ENCODE peak calls at places on chromosome 11, in seven cellular contexts. V is cardiac muscle cell, R is HFFc6, O is lower lobe of right lung, M is Panc1, E is spleen, J is WTC11. F is an unnamed sample.

GRCh38 chr11:59207988-59208432 is 4.7 kb downstream of the MPEG1 start:
- DNase-seq in V (peak), R (peak), O (no peak), M (peak), E (no peak), J (peak), F (peak)

GRCh38 chr11:74474316-74474715 is 7.0 kb upstream of the KCNE3 start:
- DNase-seq in V (no peak), R (no peak), O (no peak), M (no peak), E (no peak), J (no peak), F (no peak)

GRCh38 chr11:76148941-76149613 is 57.2 kb downstream of the WNT11 start:
- DNase-seq in V (no peak), R (no peak), O (no peak), M (no peak), E (no peak), J (no peak), F (no peak)

GRCh38 chr11:116851631-116852030 is 14.2 kb upstream of the APOA1 start:
- DNase-seq in V (no peak), R (no peak), O (peak), M (no peak), E (peak), J (no peak), F (no peak)

GRCh38 chr11:95512682-95513081 is 276.9 kb downstream of the FAM76B start:
- DNase-seq in V (no peak), R (peak), O (no peak), M (no peak), E (no peak), J (no peak), F (no peak)

GRCh38 chr11:70467196-70468085 is 69.1 kb downstream of the CTTN start:
- DNase-seq in V (peak), R (peak), O (peak), M (peak), E (peak), J (peak), F (peak)

GRCh38 chr11:71947498-71947897 is 18.7 kb downstream of the RNF121 start:
- DNase-seq in V (no peak), R (no peak), O (no peak), M (no peak), E (no peak), J (no peak), F (no peak)

GRCh38 chr11:126702987-126703386 is 297.6 kb downstream of the KIRREL3 start:
- DNase-seq in V (peak), R (no peak), O (no peak), M (no peak), E (no peak), J (no peak), F (no peak)

GRCh38 chr11:61841636-61842332 is 13.7 kb downstream of the FADS2 start:
- DNase-seq in V (no peak), R (no peak), O (no peak), M (no peak), E (peak), J (no peak), F (no peak)

GRCh38 chr11:65218446-65218845 is 36.7 kb downstream of the CAPN1 start:
- DNase-seq in V (no peak), R (no peak), O (no peak), M (no peak), E (peak), J (no peak), F (no peak)

GRCh38 chr11:65781962-65782815 is 1.4 kb upstream of the AP5B1 start:
- DNase-seq in V (no peak), R (no peak), O (no peak), M (no peak), E (peak), J (no peak), F (no peak)

GRCh38 chr11:102989379-102990047 is 34.0 kb upstream of the MMP13 start:
- DNase-seq in V (no peak), R (peak), O (no peak), M (no peak), E (no peak), J (no peak), F (no peak)

DNA sequence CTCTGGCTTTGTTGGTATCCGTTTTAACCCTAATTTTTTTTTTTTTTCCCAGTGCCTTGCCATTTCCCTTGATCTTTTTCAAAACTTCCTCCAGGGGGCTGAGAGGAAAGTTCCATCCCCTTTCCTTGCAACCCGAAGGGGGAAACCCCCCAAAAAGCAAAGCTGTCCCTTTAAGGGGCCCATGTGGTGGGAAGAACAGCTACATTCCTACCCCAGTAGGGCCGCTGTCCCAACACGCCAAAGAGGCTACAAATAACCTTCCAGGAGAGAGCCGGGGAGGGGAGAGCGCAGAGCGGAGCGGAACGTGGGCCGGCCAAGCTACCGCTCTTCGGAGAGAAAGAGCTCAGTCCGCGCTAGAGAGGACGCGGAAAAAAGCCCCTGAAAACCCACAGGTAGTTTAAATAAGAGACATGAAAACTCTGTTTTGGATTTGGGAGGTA is 1.7 kb downstream of the LRP4 start:
- DNase-seq in V (peak), R (peak), O (no peak), M (no peak), E (no peak), J (peak), F (peak)
- TF ChIP-seq CTCF in V (peak), R (peak), O (no peak), M (peak), E (no peak), J (no peak), F (no peak)

GRCh38 chr11:93251922-93252321 is 54.1 kb upstream of the SLC36A4 start:
- DNase-seq in V (no peak), R (no peak), O (no peak), M (no peak), E (no peak), J (no peak), F (no peak)
- TF ChIP-seq CTCF in V (no peak), R (no peak), O (no peak), M (no peak), E (no peak), J (no peak), F (no peak)

GRCh38 chr11:128316541-128317206 is 270.7 kb downstream of the ETS1 start:
- DNase-seq in V (no peak), R (no peak), O (no peak), M (no peak), E (no peak), J (no peak), F (no peak)

GRCh38 chr11:128318856-128319474 is 268.4 kb downstream of the ETS1 start:
- DNase-seq in V (no peak), R (no peak), O (no peak), M (no peak), E (no peak), J (no peak), F (peak)

GRCh38 chr11:128311742-128312719 is 275.3 kb downstream of the ETS1 start:
- DNase-seq in V (no peak), R (no peak), O (no peak), M (no peak), E (no peak), J (no peak), F (no peak)

GRCh38 chr11:128313931-128314330 is 273.4 kb downstream of the ETS1 start:
- DNase-seq in V (no peak), R (no peak), O (no peak), M (no peak), E (no peak), J (no peak), F (no peak)

GRCh38 chr11:128315933-128316332 is 271.4 kb downstream of the ETS1 start:
- DNase-seq in V (no peak), R (no peak), O (no peak), M (no peak), E (no peak), J (no peak), F (no peak)
- TF ChIP-seq CTCF in V (no peak), R (no peak), O (no peak), M (no peak), E (no peak), J (no peak), F (no peak)

DNA sequence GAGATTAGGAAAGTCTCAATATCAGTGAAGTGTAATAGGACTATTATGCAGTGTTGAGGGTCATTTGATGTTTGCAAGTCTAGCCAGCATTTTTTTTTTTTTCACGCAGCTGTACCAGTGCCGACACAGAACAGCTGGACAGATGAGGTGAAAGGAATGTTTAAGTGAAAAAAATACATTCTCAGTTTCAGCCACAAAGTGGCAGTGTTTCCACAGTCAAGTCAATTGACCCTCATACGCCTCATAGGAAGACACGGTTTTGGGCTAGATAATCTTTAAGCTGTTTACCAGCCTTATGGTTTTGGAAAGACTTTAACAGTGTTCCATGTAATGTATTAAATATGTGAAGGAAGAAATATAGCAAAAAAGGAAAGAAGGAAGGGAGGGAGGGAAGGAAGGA is 349.9 kb upstream of the ANO3 start:
- DNase-seq in V (peak), R (peak), O (no peak), M (peak), E (no peak), J (no peak), F (peak)
- TF ChIP-seq CTCF in V (peak), R (peak), O (peak), M (peak), E (peak), J (peak), F (peak)

GRCh38 chr11:2522636-2523255 is 77.9 kb downstream of the KCNQ1 start:
- DNase-seq in V (no peak), R (no peak), O (peak), M (no peak), E (peak), J (peak), F (no peak)
- TF ChIP-seq CTCF in V (no peak), R (no peak), O (no peak), M (no peak), E (no peak), J (no peak), F (no peak)

GRCh38 chr11:68690671-68691401 is 6.5 kb downstream of the GAL start:
- DNase-seq in V (no peak), R (no peak), O (no peak), M (no peak), E (no peak), J (no peak), F (no peak)
- TF ChIP-seq CTCF in V (no peak), R (peak), O (no peak), M (no peak), E (no peak), J (no peak), F (no peak)

GRCh38 chr11:115493488-115493887 is 10.7 kb downstream of the CADM1 start:
- DNase-seq in V (no peak), R (no peak), O (no peak), M (no peak), E (no peak), J (no peak), F (no peak)

GRCh38 chr11:115488945-115489344 is 15.3 kb downstream of the CADM1 start:
- DNase-seq in V (no peak), R (no peak), O (no peak), M (no peak), E (no peak), J (no peak), F (no peak)

GRCh38 chr11:115493905-115494304 is 10.3 kb downstream of the CADM1 start:
- DNase-seq in V (no peak), R (no peak), O (no peak), M (no peak), E (no peak), J (no peak), F (no peak)

DNA sequence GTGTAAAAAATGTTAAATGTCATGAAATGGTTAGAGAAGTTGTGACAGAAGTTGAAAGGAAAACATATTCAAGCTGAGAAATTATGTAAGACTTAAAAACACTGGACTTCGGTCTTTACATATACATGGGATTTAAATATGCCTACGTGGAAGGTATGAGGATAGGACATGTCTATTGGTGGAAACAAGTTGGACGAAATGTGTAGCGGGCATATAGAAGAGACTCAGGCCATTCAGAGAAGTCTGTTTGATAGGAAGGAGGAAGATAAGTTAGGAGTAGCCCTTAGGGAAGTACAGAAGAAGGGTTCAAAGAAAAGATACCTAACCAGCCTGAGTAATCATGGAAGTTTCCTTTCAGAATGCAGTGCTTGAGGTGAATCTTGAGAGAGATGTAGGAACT is 14.7 kb downstream of the CADM1 start:
- DNase-seq in V (no peak), R (no peak), O (no peak), M (no peak), E (no peak), J (no peak), F (no peak)
- TF ChIP-seq CTCF in V (no peak), R (no peak), O (no peak), M (no peak), E (no peak), J (no peak), F (no peak)

GRCh38 chr11:11620966-11621880 is 582 bp downstream of the GALNT18 start:
- DNase-seq in V (peak), R (no peak), O (peak), M (no peak), E (peak), J (no peak), F (peak)
- TF ChIP-seq CTCF in V (no peak), R (peak), O (no peak), M (peak), E (no peak), J (no peak), F (peak)

F was measured in GM13977.